ENCODE peak calls at places on chromosome 13, in seven cellular contexts. J, S, Z, X, Y, H and C are unnamed samples.

GRCh38 chr13:98536729-98537128 is 40.2 kb downstream of the STK24 start:
- DNase-seq in J (no peak), S (no peak), Z (no peak), X (no peak), Y (no peak), H (no peak), C (no peak)

GRCh38 chr13:39321578-39321977 is 281.4 kb downstream of the LHFPL6 start:
- DNase-seq in J (no peak), S (peak), Z (no peak), X (no peak), Y (peak), H (peak), C (no peak)

GRCh38 chr13:44158055-44158655 is 215.5 kb upstream of the SERP2 start:
- DNase-seq in J (no peak), S (no peak), Z (no peak), X (no peak), Y (no peak), H (no peak), C (no peak)

GRCh38 chr13:73254827-73255226 is 196.0 kb downstream of the KLF5 start:
- DNase-seq in J (no peak), S (peak), Z (no peak), X (no peak), Y (no peak), H (no peak), C (no peak)

GRCh38 chr13:30077338-30077737 is 226.9 kb upstream of the UBL3 start:
- DNase-seq in J (no peak), S (no peak), Z (no peak), X (no peak), Y (no peak), H (no peak), C (no peak)

GRCh38 chr13:20195846-20196245 is 3.1 kb upstream of the GJB2 start:
- DNase-seq in J (no peak), S (peak), Z (no peak), X (no peak), Y (no peak), H (no peak), C (no peak)

GRCh38 chr13:28657784-28658538 is 969 bp upstream of the POMP start:
- DNase-seq in J (no peak), S (no peak), Z (no peak), X (no peak), Y (peak), H (peak), C (peak)

GRCh38 chr13:30968734-30969335 is 36.4 kb downstream of the TEX26 start:
- DNase-seq in J (no peak), S (no peak), Z (no peak), X (no peak), Y (peak), H (peak), C (no peak)

GRCh38 chr13:47289578-47289977 is 392.7 kb upstream of the HTR2A start:
- DNase-seq in J (no peak), S (no peak), Z (no peak), X (no peak), Y (no peak), H (no peak), C (no peak)

GRCh38 chr13:46595136-46595917 is 42.4 kb downstream of the LRCH1 start:
- DNase-seq in J (no peak), S (peak), Z (peak), X (no peak), Y (peak), H (peak), C (no peak)

GRCh38 chr13:34805347-34805746 is 136.7 kb upstream of the NBEA start:
- DNase-seq in J (no peak), S (peak), Z (no peak), X (no peak), Y (no peak), H (no peak), C (no peak)

GRCh38 chr13:27953671-27954405 is 15.3 kb downstream of the CDX2 start:
- DNase-seq in J (peak), S (peak), Z (peak), X (peak), Y (peak), H (peak), C (peak)

GRCh38 chr13:113557013-113557412 is 27.5 kb upstream of the TFDP1 start:
- DNase-seq in J (no peak), S (no peak), Z (no peak), X (no peak), Y (no peak), H (no peak), C (no peak)

GRCh38 chr13:19862511-19863313 is 737 bp downstream of the ZMYM5 start:
- DNase-seq in J (peak), S (peak), Z (peak), X (no peak), Y (peak), H (peak), C (peak)

GRCh38 chr13:73303858-73304257 is 245.1 kb downstream of the KLF5 start:
- DNase-seq in J (no peak), S (peak), Z (no peak), X (peak), Y (peak), H (no peak), C (no peak)

GRCh38 chr13:99992912-99993311 is 11.3 kb downstream of the ZIC2 start:
- DNase-seq in J (no peak), S (peak), Z (peak), X (no peak), Y (no peak), H (no peak), C (no peak)

GRCh38 chr13:30870916-30871712 is 35.0 kb upstream of the MEDAG start:
- DNase-seq in J (no peak), S (no peak), Z (no peak), X (no peak), Y (no peak), H (no peak), C (no peak)

GRCh38 chr13:31045621-31046081 is 113.2 kb downstream of the TEX26 start:
- DNase-seq in J (peak), S (peak), Z (peak), X (peak), Y (peak), H (peak), C (no peak)

GRCh38 chr13:75226755-75227435 is 255.1 kb downstream of the TBC1D4 start:
- DNase-seq in J (no peak), S (peak), Z (no peak), X (peak), Y (peak), H (peak), C (no peak)

GRCh38 chr13:57582032-57582431 is 49.5 kb upstream of the PCDH17 start:
- DNase-seq in J (no peak), S (peak), Z (no peak), X (no peak), Y (no peak), H (no peak), C (no peak)

GRCh38 chr13:82634946-82635345 is 1247.3 kb downstream of the SLITRK1 start:
- DNase-seq in J (no peak), S (no peak), Z (no peak), X (no peak), Y (no peak), H (no peak), C (no peak)

GRCh38 chr13:59774511-59774911 is 389.2 kb downstream of the DIAPH3 start:
- DNase-seq in J (no peak), S (peak), Z (no peak), X (no peak), Y (peak), H (peak), C (no peak)

GRCh38 chr13:99124695-99125334 is 75.8 kb upstream of the UBAC2 start:
- DNase-seq in J (no peak), S (peak), Z (peak), X (peak), Y (peak), H (peak), C (no peak)